ENCODE peak calls at places on chromosomes 3 and 15, in six cellular contexts. I, T, D, N, B and X are unnamed samples.

GRCh38 chr3:57927916-57928315 is 80.3 kb upstream of the FLNB start:
- DNase-seq in B (no peak), I (no peak), T (no peak), D (no peak), N (no peak), X (no peak)

GRCh38 chr3:171200052-171201029 is 173.8 kb upstream of the SLC2A2 start:
- DNase-seq in D (no peak), I (no peak), B (no peak), N (no peak), T (no peak), X (no peak)

GRCh38 chr15:70560617-70561328 is 202.6 kb downstream of the UACA start:
- DNase-seq in B (no peak), I (peak; percentile 35), D (no peak), T (no peak), N (no peak), X (no peak)

GRCh38 chr3:37984051-37984450 is 6.5 kb upstream of the VILL start:
- DNase-seq in D (no peak), N (peak; percentile 57), T (no peak), B (no peak), I (peak; percentile 33), X (no peak)

GRCh38 chr3:11907667-11908660 is 61.3 kb upstream of the TAMM41 start:
- DNase-seq in T (no peak), D (no peak), N (no peak), B (no peak), I (no peak), X (no peak)

GRCh38 chr15:99453646-99454045 is 112.1 kb upstream of the MEF2A start:
- DNase-seq in I (peak; percentile 21), T (no peak), N (no peak), D (no peak), B (no peak), X (no peak)

GRCh38 chr3:49779378-49780079 is 6.8 kb downstream of the IP6K1 start:
- DNase-seq in N (no peak), B (no peak), D (no peak), I (no peak), T (no peak), X (no peak)

GRCh38 chr3:128551872-128552271 is 58.9 kb upstream of the GATA2 start:
- DNase-seq in T (no peak), D (no peak), I (no peak), B (no peak), N (no peak), X (no peak)

GRCh38 chr3:56303508-56303907 is 164.8 kb downstream of the ERC2 start:
- DNase-seq in T (no peak), B (no peak), D (no peak), I (no peak), N (no peak), X (peak; percentile 33)

GRCh38 chr3:29582310-29582709 is 301.4 kb downstream of the RBMS3 start:
- DNase-seq in N (no peak), T (no peak), D (no peak), I (no peak), B (no peak), X (no peak)

GRCh38 chr3:157531301-157531660 is 28.1 kb upstream of the VEPH1 start:
- DNase-seq in N (no peak), B (no peak), I (no peak), T (no peak), D (no peak), X (peak; percentile 36)

GRCh38 chr3:161500057-161500836 is 3.6 kb downstream of the OTOL1 start:
- DNase-seq in T (no peak), I (no peak), N (no peak), B (no peak), D (no peak), X (no peak)

GRCh38 chr15:91737419-91737818 is 116.1 kb upstream of the SLCO3A1 start:
- DNase-seq in I (no peak), T (no peak), N (no peak), D (no peak), B (no peak), X (no peak)

GRCh38 chr3:107271787-107272387 is 105.4 kb upstream of the CCDC54 start:
- DNase-seq in T (no peak), B (no peak), N (no peak), D (no peak), I (no peak), X (no peak)

GRCh38 chr15:91855684-91856553 is 2.4 kb downstream of the SLCO3A1 start:
- DNase-seq in I (no peak), D (peak; percentile 40), B (no peak), N (peak; percentile 14), T (no peak), X (peak; percentile 73)

GRCh38 chr15:68552344-68552743 is 26.4 kb upstream of the CORO2B start:
- DNase-seq in T (no peak), N (no peak), D (no peak), I (no peak), B (peak; percentile 20), X (no peak)

GRCh38 chr15:68550004-68550403 is 28.8 kb upstream of the CORO2B start:
- DNase-seq in I (no peak), B (no peak), T (no peak), D (no peak), N (no peak), X (no peak)

GRCh38 chr15:68551296-68551635 is 27.5 kb upstream of the CORO2B start:
- DNase-seq in D (no peak), N (no peak), B (no peak), I (no peak), T (no peak), X (no peak)

GRCh38 chr15:68552773-68553172 is 26.0 kb upstream of the CORO2B start:
- DNase-seq in D (no peak), B (peak; percentile 54), T (no peak), I (no peak), N (no peak), X (no peak)

DNA sequence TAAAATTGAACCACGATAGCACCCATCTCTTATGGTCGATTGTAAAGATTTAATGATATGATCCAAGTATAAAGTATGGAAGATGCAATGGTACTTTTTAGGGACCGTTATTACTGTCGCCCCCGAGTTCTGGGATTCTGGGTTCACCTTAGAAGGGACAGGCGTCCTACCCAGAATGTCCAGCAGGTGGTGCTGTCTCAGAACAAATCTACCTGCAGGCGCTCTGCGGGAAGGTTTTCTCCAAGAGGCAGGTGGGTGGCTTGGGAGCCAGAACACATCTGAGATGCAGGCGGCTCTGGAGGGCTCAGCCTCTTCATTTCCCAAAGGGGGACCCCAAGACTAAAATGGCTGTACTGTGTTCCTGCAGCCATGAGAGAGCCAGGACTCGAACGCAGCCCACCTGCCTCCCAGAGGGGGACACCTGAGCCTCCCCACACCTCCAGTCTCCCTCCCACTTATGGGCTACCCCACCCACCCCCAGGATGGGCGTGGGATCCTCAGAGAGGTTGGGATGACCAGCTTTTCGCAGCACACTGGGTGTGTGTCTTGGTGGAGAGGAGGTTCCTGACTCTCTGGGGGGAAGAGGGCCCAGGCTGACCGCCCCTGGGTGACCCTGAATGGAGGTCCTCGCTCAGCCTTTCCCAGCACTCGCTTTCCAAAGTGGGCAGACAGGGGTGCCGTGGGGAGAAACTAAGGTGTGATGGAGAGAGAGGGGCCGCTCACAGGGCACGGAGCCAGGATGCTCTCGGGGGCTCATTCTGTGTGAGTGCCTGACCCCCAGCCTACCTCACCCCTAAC is 28.1 kb upstream of the CORO2B start:
- DNase-seq in D (peak; percentile 89), T (peak; percentile 94), N (peak; percentile 68), I (peak; percentile 75), B (peak; percentile 87), X (peak; percentile 84)
- TF ChIP-seq POLR2A in D (no peak), T (no peak), N (no peak), I (no peak), B (no peak), X (no peak)

DNA sequence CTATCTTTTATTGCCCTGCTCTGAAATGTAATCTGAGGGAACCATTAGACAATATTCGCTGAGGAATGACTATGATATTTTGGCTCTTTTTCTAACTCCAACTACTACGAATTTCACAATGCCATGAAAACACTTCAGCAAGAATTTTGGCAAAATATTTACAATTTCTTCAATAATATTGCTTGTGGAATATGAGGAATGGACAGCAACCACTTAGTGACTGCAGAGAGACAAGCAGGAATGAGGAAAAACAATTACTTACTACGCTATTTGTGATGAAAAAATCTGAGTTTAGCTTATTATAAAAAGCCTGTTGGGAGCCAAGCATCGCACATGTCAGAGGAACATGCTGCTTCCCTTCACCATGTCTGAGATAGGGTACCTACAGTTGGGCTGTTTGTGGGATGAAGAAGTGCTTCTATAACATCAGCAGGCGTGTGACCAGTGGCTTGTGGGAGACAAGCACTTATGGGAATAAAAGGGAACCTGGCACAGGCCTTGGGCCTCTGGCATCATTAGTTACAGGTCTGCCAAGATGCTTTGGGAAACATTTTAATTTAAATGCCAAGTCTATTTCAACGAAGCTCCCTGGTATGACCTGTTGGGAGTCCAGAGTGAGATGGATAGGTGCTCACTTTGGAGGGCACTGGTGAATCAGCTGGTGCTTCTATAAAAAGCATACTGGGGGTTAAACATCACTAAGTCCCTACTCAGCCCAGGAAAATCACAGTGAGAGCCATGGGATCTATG is 2.7 kb upstream of the PLCL2 start:
- DNase-seq in D (no peak), N (no peak), B (no peak), T (no peak), I (no peak), X (no peak)
- H3K27ac ChIP-seq in D (no peak overlapping the region), N (no peak overlapping the region), B (no peak overlapping the region), T (no peak overlapping the region), I (no peak overlapping the region), X (peak overlapping the region; percentile 20)

GRCh38 chr15:63027646-63028045 is 14.9 kb upstream of the TPM1 start:
- DNase-seq in I (no peak), T (no peak), N (no peak), B (no peak), D (no peak), X (no peak)

GRCh38 chr15:63028442-63029110 is 14.0 kb upstream of the TPM1 start:
- DNase-seq in N (no peak), B (no peak), I (no peak), T (no peak), D (no peak), X (no peak)

GRCh38 chr15:63034568-63034967 is 8.0 kb upstream of the TPM1 start:
- DNase-seq in D (no peak), B (no peak), N (no peak), T (no peak), I (no peak), X (no peak)

GRCh38 chr15:63029701-63030100 is 12.8 kb upstream of the TPM1 start:
- DNase-seq in N (no peak), I (no peak), B (no peak), D (no peak), T (no peak), X (no peak)

GRCh38 chr15:63030101-63030528 is 12.4 kb upstream of the TPM1 start:
- DNase-seq in N (no peak), B (no peak), D (no peak), I (no peak), T (peak; percentile 66), X (no peak)
- H3K4me3 ChIP-seq in N (no peak overlapping the region), B (no peak overlapping the region), D (no peak overlapping the region), I (no peak overlapping the region), T (no peak overlapping the region), X (no peak overlapping the region)

DNA sequence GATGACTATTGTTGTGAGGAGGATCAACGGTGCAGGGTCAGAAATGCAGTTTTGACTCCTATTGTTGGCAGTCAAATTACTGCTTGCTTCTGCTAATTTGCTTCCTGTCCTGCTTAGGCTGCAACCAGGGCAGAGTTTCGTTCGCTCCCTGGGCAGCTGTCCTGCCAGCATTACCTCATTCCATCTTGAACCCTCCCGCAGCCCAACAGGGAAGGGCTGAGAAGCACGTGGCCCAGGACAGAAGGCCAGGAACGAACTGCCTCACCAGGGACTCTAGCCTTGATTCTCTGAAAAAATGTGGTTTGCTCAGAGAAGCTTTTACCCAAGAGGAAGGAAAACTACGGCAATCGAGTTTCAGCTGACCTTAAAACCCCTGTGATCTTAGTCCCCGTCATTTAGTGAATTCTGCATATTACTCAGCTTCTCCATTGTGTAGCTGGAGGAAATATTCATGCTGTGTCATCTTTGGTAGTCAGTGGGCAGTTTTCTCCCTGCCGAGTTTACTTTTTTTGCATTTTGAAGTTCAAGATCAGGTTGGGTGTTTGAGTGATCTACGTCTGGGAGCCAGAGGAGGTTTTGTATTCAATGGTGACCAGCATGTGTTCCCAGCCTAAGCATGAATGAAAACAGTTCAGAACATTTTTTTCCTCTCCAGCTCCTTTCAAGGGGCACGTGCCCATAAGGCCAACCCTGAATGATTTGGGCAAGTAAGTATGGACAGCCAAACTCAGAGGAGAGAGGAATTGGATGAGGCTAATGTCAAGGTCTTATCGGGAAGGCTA is 23.0 kb downstream of the TLNRD1 start:
- DNase-seq in D (peak; percentile 42), N (no peak), B (peak; percentile 86), T (peak; percentile 86), I (peak; percentile 84), X (peak; percentile 35)
- TF ChIP-seq POLR2A in D (no peak), N (no peak), B (no peak), T (no peak), I (no peak), X (no peak)